ENCODE peak calls at places on chromosome 14, in six cellular contexts. One of them, this sample, is unnamed.

GRCh38 chr14:38839743-38840375 is 263.2 kb downstream of the SEC23A start:
- DNase-seq in RWPE2: no peak
- DNase-seq in heart left ventricle: no peak
- DNase-seq in HTR-8/SVneo: no peak
- DNase-seq in H9: no peak
- DNase-seq in amygdala: no peak
- DNase-seq in this sample: no peak

GRCh38 chr14:77598366-77599050 is 17.9 kb downstream of the SPTLC2 start:
- DNase-seq in RWPE2: no peak
- DNase-seq in heart left ventricle: no peak
- DNase-seq in HTR-8/SVneo: no peak
- DNase-seq in H9: no peak
- DNase-seq in amygdala: no peak
- DNase-seq in this sample: peak; percentile 19

GRCh38 chr14:50954811-50955372 is 10.6 kb upstream of the PYGL start:
- DNase-seq in RWPE2: no peak
- DNase-seq in heart left ventricle: no peak
- DNase-seq in HTR-8/SVneo: peak; percentile 46
- DNase-seq in H9: no peak
- DNase-seq in amygdala: no peak
- DNase-seq in this sample: no peak

GRCh38 chr14:30888480-30889243 is 14.3 kb downstream of the COCH start:
- DNase-seq in RWPE2: no peak
- DNase-seq in heart left ventricle: no peak
- DNase-seq in HTR-8/SVneo: no peak
- DNase-seq in H9: no peak
- DNase-seq in amygdala: no peak
- DNase-seq in this sample: no peak

GRCh38 chr14:23697689-23698088 is 61.5 kb downstream of the DHRS2 start:
- DNase-seq in RWPE2: no peak
- DNase-seq in heart left ventricle: no peak
- DNase-seq in HTR-8/SVneo: no peak
- DNase-seq in H9: no peak
- DNase-seq in amygdala: no peak
- DNase-seq in this sample: no peak

GRCh38 chr14:53954551-53955233 is 1.9 kb downstream of the BMP4 start:
- DNase-seq in RWPE2: no peak
- DNase-seq in heart left ventricle: peak; percentile 26
- DNase-seq in HTR-8/SVneo: no peak
- DNase-seq in H9: no peak
- DNase-seq in amygdala: no peak
- DNase-seq in this sample: no peak

GRCh38 chr14:57487771-57488170 is 5.9 kb downstream of the CCDC198 start:
- DNase-seq in RWPE2: no peak
- DNase-seq in heart left ventricle: no peak
- DNase-seq in HTR-8/SVneo: no peak
- DNase-seq in H9: no peak
- DNase-seq in amygdala: no peak
- DNase-seq in this sample: no peak

GRCh38 chr14:59067135-59067894 is 121.2 kb upstream of the DAAM1 start:
- DNase-seq in RWPE2: no peak
- DNase-seq in heart left ventricle: no peak
- DNase-seq in HTR-8/SVneo: no peak
- DNase-seq in H9: no peak
- DNase-seq in amygdala: no peak
- DNase-seq in this sample: no peak

GRCh38 chr14:53663709-53664108 is 292.9 kb downstream of the BMP4 start:
- DNase-seq in RWPE2: no peak
- DNase-seq in heart left ventricle: peak; percentile 19
- DNase-seq in HTR-8/SVneo: peak; percentile 23
- DNase-seq in H9: peak; percentile 64
- DNase-seq in amygdala: no peak
- DNase-seq in this sample: no peak

GRCh38 chr14:103347091-103347815 is 13.2 kb downstream of the EIF5 start:
- DNase-seq in RWPE2: no peak
- DNase-seq in heart left ventricle: no peak
- DNase-seq in HTR-8/SVneo: no peak
- DNase-seq in H9: no peak
- DNase-seq in amygdala: no peak
- DNase-seq in this sample: no peak

GRCh38 chr14:69763761-69764510 is 3.0 kb upstream of the SRSF5 start:
- DNase-seq in RWPE2: no peak
- DNase-seq in heart left ventricle: no peak
- DNase-seq in HTR-8/SVneo: no peak
- DNase-seq in H9: no peak
- DNase-seq in amygdala: no peak
- DNase-seq in this sample: no peak

GRCh38 chr14:103527408-103528157 is 1.4 kb upstream of the TRMT61A start:
- DNase-seq in RWPE2: no peak
- DNase-seq in heart left ventricle: no peak
- DNase-seq in HTR-8/SVneo: no peak
- DNase-seq in H9: no peak
- DNase-seq in amygdala: no peak
- DNase-seq in this sample: no peak

GRCh38 chr14:93013368-93013719 is 90.4 kb downstream of the CHGA start:
- DNase-seq in RWPE2: no peak
- DNase-seq in heart left ventricle: no peak
- DNase-seq in HTR-8/SVneo: no peak
- DNase-seq in H9: no peak
- DNase-seq in amygdala: no peak
- DNase-seq in this sample: no peak

GRCh38 chr14:103699901-103700752 is 15.1 kb downstream of the XRCC3 start:
- DNase-seq in RWPE2: no peak
- DNase-seq in heart left ventricle: peak; percentile 31
- DNase-seq in HTR-8/SVneo: no peak
- DNase-seq in H9: no peak
- DNase-seq in amygdala: peak; percentile 71
- DNase-seq in this sample: no peak

GRCh38 chr14:52998376-52999010 is 47.6 kb upstream of the FERMT2 start:
- DNase-seq in RWPE2: no peak
- DNase-seq in heart left ventricle: no peak
- DNase-seq in HTR-8/SVneo: no peak
- DNase-seq in H9: no peak
- DNase-seq in amygdala: no peak
- DNase-seq in this sample: no peak

GRCh38 chr14:66476964-66477363 is 9.2 kb upstream of the CCDC196 start:
- DNase-seq in RWPE2: no peak
- DNase-seq in heart left ventricle: no peak
- DNase-seq in HTR-8/SVneo: peak; percentile 34
- DNase-seq in H9: no peak
- DNase-seq in amygdala: no peak
- DNase-seq in this sample: no peak

GRCh38 chr14:62943202-62943601 is 102.1 kb downstream of the KCNH5 start:
- DNase-seq in RWPE2: no peak
- DNase-seq in heart left ventricle: no peak
- DNase-seq in HTR-8/SVneo: peak; percentile 54
- DNase-seq in H9: no peak
- DNase-seq in amygdala: no peak
- DNase-seq in this sample: no peak

GRCh38 chr14:92880851-92881250 is 42.1 kb upstream of the CHGA start:
- DNase-seq in RWPE2: no peak
- DNase-seq in heart left ventricle: no peak
- DNase-seq in HTR-8/SVneo: peak; percentile 40
- DNase-seq in H9: peak; percentile 69
- DNase-seq in amygdala: no peak
- DNase-seq in this sample: no peak

GRCh38 chr14:23929822-23930294 is 23.7 kb upstream of the DHRS4 start:
- DNase-seq in RWPE2: peak; percentile 78
- DNase-seq in heart left ventricle: peak; percentile 76
- DNase-seq in HTR-8/SVneo: peak; percentile 60
- DNase-seq in H9: peak; percentile 83
- DNase-seq in amygdala: peak; percentile 27
- DNase-seq in this sample: peak; percentile 63

GRCh38 chr14:68549966-68550705 is 242.7 kb downstream of the ZFP36L1 start:
- DNase-seq in RWPE2: no peak
- DNase-seq in heart left ventricle: no peak
- DNase-seq in HTR-8/SVneo: no peak
- DNase-seq in H9: no peak
- DNase-seq in amygdala: no peak
- DNase-seq in this sample: no peak

GRCh38 chr14:91883770-91884169 is 16.4 kb upstream of the TC2N start:
- DNase-seq in RWPE2: no peak
- DNase-seq in heart left ventricle: peak; percentile 33
- DNase-seq in HTR-8/SVneo: no peak
- DNase-seq in H9: no peak
- DNase-seq in amygdala: no peak
- DNase-seq in this sample: no peak

GRCh38 chr14:23561873-23562821 is 5.4 kb downstream of the AP1G2 start:
- DNase-seq in RWPE2: no peak
- DNase-seq in heart left ventricle: no peak
- DNase-seq in HTR-8/SVneo: no peak
- DNase-seq in H9: no peak
- DNase-seq in amygdala: no peak
- DNase-seq in this sample: no peak

GRCh38 chr14:93976477-93977057 is at the start of gene ASB2:
- DNase-seq in RWPE2: no peak
- DNase-seq in heart left ventricle: peak; percentile 52
- DNase-seq in HTR-8/SVneo: no peak
- DNase-seq in H9: no peak
- DNase-seq in amygdala: no peak
- DNase-seq in this sample: peak; percentile 37

GRCh38 chr14:55913324-55914035 is 204.7 kb upstream of the PELI2 start:
- DNase-seq in RWPE2: no peak
- DNase-seq in heart left ventricle: peak; percentile 33
- DNase-seq in HTR-8/SVneo: no peak
- DNase-seq in H9: no peak
- DNase-seq in amygdala: no peak
- DNase-seq in this sample: no peak

GRCh38 chr14:104469591-104469990 is 110.0 kb upstream of the C14orf180 start:
- DNase-seq in RWPE2: no peak
- DNase-seq in heart left ventricle: no peak
- DNase-seq in HTR-8/SVneo: no peak
- DNase-seq in H9: no peak
- DNase-seq in amygdala: no peak
- DNase-seq in this sample: no peak

GRCh38 chr14:93906341-93907329 is 20.5 kb upstream of the FAM181A start:
- DNase-seq in RWPE2: peak; percentile 70
- DNase-seq in heart left ventricle: no peak
- DNase-seq in HTR-8/SVneo: peak; percentile 71
- DNase-seq in H9: peak; percentile 86
- DNase-seq in amygdala: no peak
- DNase-seq in this sample: peak; percentile 43

GRCh38 chr14:86935241-86935640 is 1057.7 kb downstream of the GALC start:
- DNase-seq in RWPE2: no peak
- DNase-seq in heart left ventricle: no peak
- DNase-seq in HTR-8/SVneo: no peak
- DNase-seq in H9: no peak
- DNase-seq in amygdala: no peak
- DNase-seq in this sample: no peak

GRCh38 chr14:100851946-100852620 is 26.2 kb downstream of the MEG3 start:
- DNase-seq in RWPE2: no peak
- DNase-seq in heart left ventricle: no peak
- DNase-seq in HTR-8/SVneo: no peak
- DNase-seq in H9: no peak
- DNase-seq in amygdala: no peak
- DNase-seq in this sample: no peak

GRCh38 chr14:100438678-100439592 is 115.8 kb downstream of the SLC25A47 start:
- DNase-seq in RWPE2: peak; percentile 98
- DNase-seq in heart left ventricle: no peak
- DNase-seq in HTR-8/SVneo: peak; percentile 86
- DNase-seq in H9: no peak
- DNase-seq in amygdala: no peak
- DNase-seq in this sample: no peak

GRCh38 chr14:61177279-61178225 is 103.6 kb downstream of the TMEM30B start:
- DNase-seq in RWPE2: no peak
- DNase-seq in heart left ventricle: no peak
- DNase-seq in HTR-8/SVneo: peak; percentile 62
- DNase-seq in H9: peak; percentile 50
- DNase-seq in amygdala: no peak
- DNase-seq in this sample: no peak

GRCh38 chr14:20684662-20685456 is 499 bp downstream of the RNASE4 start:
- DNase-seq in RWPE2: no peak
- DNase-seq in heart left ventricle: no peak
- DNase-seq in HTR-8/SVneo: no peak
- DNase-seq in H9: peak; percentile 68
- DNase-seq in amygdala: no peak
- DNase-seq in this sample: no peak

GRCh38 chr14:50920482-50921225 is 23.6 kb downstream of the PYGL start:
- DNase-seq in RWPE2: no peak
- DNase-seq in heart left ventricle: no peak
- DNase-seq in HTR-8/SVneo: peak; percentile 36
- DNase-seq in H9: no peak
- DNase-seq in amygdala: no peak
- DNase-seq in this sample: no peak

GRCh38 chr14:36509056-36509917 is 10.7 kb downstream of the NKX2-1 start:
- DNase-seq in RWPE2: no peak
- DNase-seq in heart left ventricle: no peak
- DNase-seq in HTR-8/SVneo: no peak
- DNase-seq in H9: no peak
- DNase-seq in amygdala: no peak
- DNase-seq in this sample: no peak

GRCh38 chr14:82060219-82060618 is 526.6 kb upstream of the SEL1L start:
- DNase-seq in RWPE2: no peak
- DNase-seq in heart left ventricle: no peak
- DNase-seq in HTR-8/SVneo: no peak
- DNase-seq in H9: peak; percentile 47
- DNase-seq in amygdala: no peak
- DNase-seq in this sample: no peak

GRCh38 chr14:63840981-63841380 is 11.8 kb upstream of the SYNE2 start:
- DNase-seq in RWPE2: no peak
- DNase-seq in heart left ventricle: no peak
- DNase-seq in HTR-8/SVneo: no peak
- DNase-seq in H9: peak; percentile 40
- DNase-seq in amygdala: no peak
- DNase-seq in this sample: peak; percentile 18

GRCh38 chr14:54567224-54567633 is 301 bp downstream of the SAMD4A start:
- DNase-seq in RWPE2: peak; percentile 66
- DNase-seq in heart left ventricle: peak; percentile 39
- DNase-seq in HTR-8/SVneo: no peak
- DNase-seq in H9: peak; percentile 62
- DNase-seq in amygdala: no peak
- DNase-seq in this sample: no peak

This sample was measured in activated T-helper 2 cell treated with anti-CD3 and anti-CD28 coated beads, Interferon-gamma antibody, Interleukin-2, Interleukin-4, amounts not matched to agents 10 μg/mL and 5 μg/mL and 100 μg/mL, durations not matched to agents 14 hours and 24 hours and 36 hours.